ENCODE peak calls at places on chromosomes 4 and X, in nine cellular contexts. G is lower lobe of right lung, Q is testis, A is A549, S is fibroblast of lung, Z is coronary artery, W is neural progenitor cell, R is IMR-90, T is lung. F is an unnamed sample.

GRCh38 chrX:42540150-42540549 is 237.8 kb downstream of the PPP1R2C start:
- DNase-seq in Q (no peak), Z (no peak), G (no peak), R (no peak), W (no peak), A (no peak), S (no peak), T (no peak), F (no peak)

GRCh38 chr4:26330186-26330787 is 9.5 kb downstream of the RBPJ start:
- DNase-seq in G (no peak), W (peak), Z (no peak), R (peak), A (peak), T (no peak), S (peak), Q (no peak), F (no peak)

GRCh38 chr4:177220376-177220775 is 89.3 kb upstream of the NEIL3 start:
- DNase-seq in Z (no peak), A (no peak), R (peak), S (peak), Q (no peak), W (no peak), G (no peak), T (no peak), F (no peak)

GRCh38 chrX:131812847-131813825 is 210.0 kb upstream of the STK26 start:
- DNase-seq in W (no peak), G (no peak), T (peak), R (peak), S (peak), A (peak), Z (no peak), Q (no peak), F (no peak)

GRCh38 chr4:151163855-151164254 is 64.4 kb downstream of the RPS3A start:
- DNase-seq in A (no peak), W (no peak), R (no peak), Z (no peak), Q (no peak), T (no peak), S (no peak), G (no peak), F (no peak)

GRCh38 chr4:25500626-25501318 is 123.7 kb downstream of the ANAPC4 start:
- DNase-seq in R (no peak), T (no peak), Z (no peak), G (no peak), Q (no peak), A (no peak), W (peak), S (no peak), F (no peak)

GRCh38 chrX:94600077-94600476 is 926.1 kb downstream of the FAM133A start:
- DNase-seq in W (no peak), Z (no peak), Q (no peak), T (peak), S (no peak), R (no peak), A (peak), G (peak), F (no peak)

GRCh38 chr4:75598390-75598789 is 31.9 kb downstream of the CDKL2 start:
- DNase-seq in T (no peak), G (no peak), W (no peak), Z (no peak), A (no peak), R (peak), Q (no peak), S (peak), F (no peak)

GRCh38 chrX:64456828-64457227 is 61.6 kb upstream of the MTMR8 start:
- DNase-seq in Z (no peak), T (no peak), S (no peak), R (no peak), Q (no peak), A (no peak), W (no peak), G (no peak), F (no peak)

GRCh38 chrX:72532371-72532770 is 40.3 kb downstream of the HDAC8 start:
- DNase-seq in G (no peak), Q (no peak), W (no peak), T (no peak), A (no peak), R (peak), Z (no peak), S (no peak), F (no peak)

GRCh38 chr4:54218736-54219135 is 10.4 kb upstream of the PDGFRA start:
- DNase-seq in Z (no peak), W (no peak), G (no peak), R (no peak), T (no peak), Q (no peak), S (no peak), A (no peak), F (no peak)

DNA sequence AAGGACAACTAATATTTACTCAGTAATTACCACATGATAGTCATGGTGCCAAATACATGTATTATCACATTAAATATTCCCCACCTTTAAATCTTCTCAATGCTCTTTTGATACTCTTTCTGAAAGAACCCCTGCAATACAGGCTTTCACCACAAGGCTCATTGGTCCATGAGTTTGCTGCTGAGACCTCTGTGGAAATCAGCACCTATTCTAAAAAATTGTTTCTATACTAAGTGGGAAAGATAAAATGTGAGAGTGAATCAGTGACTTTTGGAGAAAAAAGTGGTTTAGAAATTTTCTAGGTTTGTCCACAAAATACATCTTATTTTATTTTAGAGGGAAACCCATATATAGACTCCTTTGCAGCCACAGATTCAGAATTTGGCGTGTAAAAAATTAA is 257.3 kb downstream of the ZIC3 start:
- DNase-seq in Q (no peak), R (no peak), S (no peak), G (no peak), A (no peak), Z (no peak), T (no peak), W (no peak), F (no peak)
- TF ChIP-seq CTCF in Q (no peak), R (no peak), S (no peak), G (no peak), A (no peak), Z (no peak), T (no peak), W (no peak), F (no peak)

GRCh38 chr4:7043521-7044414 is 596 bp downstream of the TADA2B start:
- DNase-seq in Q (peak), T (peak), Z (peak), S (peak), G (peak), R (peak), W (no peak), A (peak), F (no peak)

GRCh38 chr4:7041246-7041645 is 1.9 kb upstream of the TADA2B start:
- DNase-seq in G (no peak), Z (no peak), W (no peak), S (no peak), T (no peak), Q (no peak), R (no peak), A (no peak), F (no peak)

GRCh38 chr4:7041851-7042696 is 1.1 kb upstream of the TADA2B start:
- DNase-seq in W (peak), G (peak), Z (no peak), S (peak), A (no peak), R (peak), T (peak), Q (peak), F (peak)

GRCh38 chr4:7044415-7044930 is 1.3 kb downstream of the TADA2B start:
- DNase-seq in R (no peak), T (no peak), G (no peak), S (no peak), Z (no peak), Q (peak), A (no peak), W (peak), F (no peak)

GRCh38 chr4:7042697-7043464 is at the start of gene TADA2B:
- DNase-seq in A (peak), Q (peak), W (peak), R (peak), S (peak), T (peak), G (peak), Z (peak), F (peak)
- TF ChIP-seq CTCF in A (peak), Q (peak), W (peak), R (peak), S (peak), T (no peak), G (no peak), Z (no peak), F (peak)

GRCh38 chr4:173259310-173259709 is 74.8 kb downstream of the HMGB2 start:
- DNase-seq in W (no peak), Q (no peak), A (no peak), G (no peak), S (no peak), T (no peak), R (no peak), Z (no peak), F (no peak)
- TF ChIP-seq CTCF in W (no peak), Q (no peak), A (no peak), G (no peak), S (peak), T (no peak), R (peak), Z (no peak), F (no peak)

DNA sequence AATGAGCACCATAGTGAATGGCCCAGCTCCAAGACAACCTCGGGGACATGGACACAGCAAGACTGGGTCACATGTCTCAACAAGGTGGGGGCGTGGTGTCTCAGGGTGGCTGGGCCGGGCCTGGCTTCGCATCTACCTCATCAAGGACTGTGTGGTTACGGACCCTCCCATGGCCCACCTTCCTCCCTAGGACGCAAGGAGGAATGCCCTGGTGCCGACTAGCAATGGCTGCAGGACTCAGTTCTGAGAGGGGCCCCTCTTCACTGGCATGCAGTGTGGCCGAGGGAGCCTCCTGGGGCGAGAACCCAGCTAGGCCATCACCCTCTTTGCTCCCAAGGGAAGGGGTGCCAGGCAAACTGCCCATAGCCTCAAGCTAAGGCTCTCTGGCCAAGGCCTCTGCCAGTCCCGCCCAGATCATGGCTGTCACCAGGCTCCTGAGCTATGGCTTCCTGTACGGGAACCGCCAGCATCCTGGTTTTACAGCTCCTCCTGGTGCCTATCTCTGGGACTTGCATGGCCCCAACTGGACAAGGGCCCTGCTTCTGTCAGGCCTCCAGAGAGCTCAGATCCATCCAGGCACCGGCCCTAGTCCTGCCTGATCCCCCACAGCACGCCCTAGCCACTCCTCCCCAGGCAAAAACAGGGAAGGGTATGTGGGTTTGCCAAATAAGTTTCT is 218.0 kb upstream of the AGTR2 start:
- DNase-seq in Q (no peak), R (no peak), T (no peak), A (no peak), Z (no peak), S (no peak), W (peak), G (no peak), F (no peak)
- TF ChIP-seq CTCF in Q (no peak), R (no peak), T (no peak), A (no peak), Z (no peak), S (no peak), W (no peak), G (no peak), F (no peak)

GRCh38 chr4:17934286-17934685 is 87.3 kb downstream of the LCORL start:
- DNase-seq in W (no peak), A (no peak), S (no peak), R (peak), Q (no peak), G (no peak), T (no peak), Z (no peak), F (no peak)
- TF ChIP-seq CTCF in W (no peak), A (no peak), S (no peak), R (peak), Q (no peak), G (no peak), T (no peak), Z (no peak), F (no peak)

DNA sequence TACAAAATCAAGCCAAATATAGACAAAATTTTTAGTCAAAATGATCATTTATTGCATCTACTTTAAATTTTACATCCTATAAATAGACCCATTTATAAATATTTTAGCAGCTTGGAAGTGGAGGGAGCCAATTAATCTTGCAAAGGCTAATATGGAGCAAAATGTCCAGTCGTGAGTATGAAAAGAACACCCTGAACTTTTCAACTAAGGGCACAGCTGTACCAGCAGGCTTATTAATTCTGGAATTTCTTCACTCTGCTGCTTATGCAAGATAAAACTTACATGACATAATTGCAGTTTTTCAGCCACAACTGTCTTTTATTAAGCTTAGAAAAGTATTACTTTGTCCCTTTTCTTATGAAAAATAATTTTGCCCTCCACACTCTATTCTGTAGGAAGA is 22.9 kb upstream of the USP53 start:
- DNase-seq in T (no peak), G (no peak), R (no peak), Z (no peak), W (no peak), A (no peak), S (no peak), Q (no peak), F (no peak)
- TF ChIP-seq CTCF in T (no peak), G (no peak), R (no peak), Z (no peak), W (no peak), A (no peak), S (no peak), Q (no peak), F (no peak)